ENCODE peak calls at places on chromosomes 11 and 22, in seven cellular contexts. One of them, this sample, is unnamed.

GRCh38 chr11:7527029-7527428 is 13.2 kb downstream of the PPFIBP2 start:
- DNase-seq in HepG2: no peak
- DNase-seq in K562: no peak
- DNase-seq in H1: no peak
- DNase-seq in GM12892: no peak
- DNase-seq in GM12878: no peak
- DNase-seq in SK-N-SH: no peak
- DNase-seq in this sample: no peak

GRCh38 chr22:38798496-38798895 is 4.6 kb upstream of the DNAL4 start:
- DNase-seq in HepG2: no peak
- DNase-seq in GM12878: no peak
- DNase-seq in H1: no peak
- DNase-seq in GM12892: no peak
- DNase-seq in K562: no peak
- DNase-seq in SK-N-SH: no peak
- DNase-seq in this sample: no peak

GRCh38 chr11:59273008-59273841 is 60.5 kb upstream of the MPEG1 start:
- DNase-seq in HepG2: no peak
- DNase-seq in SK-N-SH: no peak
- DNase-seq in GM12892: no peak
- DNase-seq in K562: no peak
- DNase-seq in H1: no peak
- DNase-seq in GM12878: peak; percentile 79
- DNase-seq in this sample: no peak

GRCh38 chr11:116928845-116929244 is 91.4 kb upstream of the APOA1 start:
- DNase-seq in HepG2: peak; percentile 72
- DNase-seq in GM12878: no peak
- DNase-seq in SK-N-SH: no peak
- DNase-seq in K562: no peak
- DNase-seq in H1: no peak
- DNase-seq in GM12892: no peak
- DNase-seq in this sample: no peak

GRCh38 chr22:25680949-25681348 is 61.0 kb upstream of the MYO18B start:
- DNase-seq in GM12892: no peak
- DNase-seq in HepG2: no peak
- DNase-seq in SK-N-SH: no peak
- DNase-seq in GM12878: no peak
- DNase-seq in H1: no peak
- DNase-seq in K562: no peak
- DNase-seq in this sample: no peak

GRCh38 chr11:68469122-68469521 is 8.6 kb downstream of the PPP6R3 start:
- DNase-seq in GM12892: no peak
- DNase-seq in H1: no peak
- DNase-seq in K562: no peak
- DNase-seq in GM12878: no peak
- DNase-seq in HepG2: peak; percentile 76
- DNase-seq in SK-N-SH: no peak
- DNase-seq in this sample: no peak

GRCh38 chr11:60647087-60647486 is 52.3 kb upstream of the MS4A8 start:
- DNase-seq in HepG2: no peak
- DNase-seq in H1: no peak
- DNase-seq in GM12892: no peak
- DNase-seq in K562: no peak
- DNase-seq in GM12878: no peak
- DNase-seq in SK-N-SH: no peak
- DNase-seq in this sample: no peak

GRCh38 chr11:1303196-1303821 is 6.1 kb downstream of the TOLLIP start:
- DNase-seq in H1: no peak
- DNase-seq in K562: no peak
- DNase-seq in GM12878: no peak
- DNase-seq in GM12892: peak; percentile 11
- DNase-seq in HepG2: no peak
- DNase-seq in SK-N-SH: peak; percentile 59
- DNase-seq in this sample: no peak

GRCh38 chr22:46245515-46245914 is 4.6 kb downstream of the CDPF1 start:
- DNase-seq in H1: no peak
- DNase-seq in K562: no peak
- DNase-seq in GM12892: no peak
- DNase-seq in HepG2: no peak
- DNase-seq in GM12878: no peak
- DNase-seq in SK-N-SH: peak; percentile 46
- DNase-seq in this sample: no peak

GRCh38 chr22:49966716-49967332 is 6.3 kb downstream of the PIM3 start:
- DNase-seq in HepG2: peak; percentile 80
- DNase-seq in SK-N-SH: peak; percentile 51
- DNase-seq in GM12892: no peak
- DNase-seq in H1: no peak
- DNase-seq in GM12878: no peak
- DNase-seq in K562: no peak
- DNase-seq in this sample: no peak
- TF ChIP-seq TAF1 in HepG2: no peak
- TF ChIP-seq TAF1 in SK-N-SH: no peak
- TF ChIP-seq TAF1 in GM12892: no peak
- TF ChIP-seq TAF1 in H1: no peak
- TF ChIP-seq TAF1 in GM12878: no peak
- TF ChIP-seq TAF1 in K562: no peak
- TF ChIP-seq TAF1 in this sample: no peak

GRCh38 chr11:67239795-67240574 is 26.3 kb upstream of the GRK2 start:
- DNase-seq in SK-N-SH: peak; percentile 91
- DNase-seq in H1: peak; percentile 98
- DNase-seq in K562: peak; percentile 95
- DNase-seq in GM12878: peak; percentile 93
- DNase-seq in GM12892: peak; percentile 72
- DNase-seq in HepG2: peak; percentile 96
- DNase-seq in this sample: peak; percentile 76

GRCh38 chr11:67238894-67239794 is 27.1 kb upstream of the GRK2 start:
- DNase-seq in GM12892: no peak
- DNase-seq in H1: no peak
- DNase-seq in HepG2: no peak
- DNase-seq in SK-N-SH: no peak
- DNase-seq in K562: no peak
- DNase-seq in GM12878: no peak
- DNase-seq in this sample: no peak

GRCh38 chr11:67237574-67237973 is 28.7 kb upstream of the GRK2 start:
- DNase-seq in H1: no peak
- DNase-seq in GM12892: no peak
- DNase-seq in GM12878: no peak
- DNase-seq in HepG2: no peak
- DNase-seq in K562: no peak
- DNase-seq in SK-N-SH: no peak
- DNase-seq in this sample: no peak

GRCh38 chr11:67242548-67242947 is 23.7 kb upstream of the GRK2 start:
- DNase-seq in SK-N-SH: no peak
- DNase-seq in H1: no peak
- DNase-seq in GM12892: no peak
- DNase-seq in GM12878: no peak
- DNase-seq in K562: no peak
- DNase-seq in HepG2: no peak
- DNase-seq in this sample: no peak

GRCh38 chr11:67240575-67241389 is 25.5 kb upstream of the GRK2 start:
- DNase-seq in K562: peak; percentile 59
- DNase-seq in GM12892: no peak
- DNase-seq in SK-N-SH: peak; percentile 58
- DNase-seq in HepG2: peak; percentile 73
- DNase-seq in GM12878: peak; percentile 76
- DNase-seq in H1: no peak
- DNase-seq in this sample: no peak
- TF ChIP-seq POLR2AphosphoS5 in K562: peak; percentile 19
- TF ChIP-seq POLR2AphosphoS5 in GM12892: peak; percentile 20
- TF ChIP-seq POLR2AphosphoS5 in SK-N-SH: no peak
- TF ChIP-seq POLR2AphosphoS5 in HepG2: peak; percentile 61
- TF ChIP-seq POLR2AphosphoS5 in GM12878: peak; percentile 78
- TF ChIP-seq POLR2AphosphoS5 in H1: peak; percentile 29
- TF ChIP-seq POLR2AphosphoS5 in this sample: peak; percentile 79

GRCh38 chr11:74717211-74717997 is 13.8 kb downstream of the CHRDL2 start:
- DNase-seq in HepG2: no peak
- DNase-seq in SK-N-SH: no peak
- DNase-seq in H1: no peak
- DNase-seq in K562: no peak
- DNase-seq in GM12878: no peak
- DNase-seq in GM12892: no peak
- DNase-seq in this sample: no peak

GRCh38 chr11:74721479-74721835 is 9.8 kb downstream of the CHRDL2 start:
- DNase-seq in GM12878: no peak
- DNase-seq in SK-N-SH: no peak
- DNase-seq in H1: no peak
- DNase-seq in GM12892: no peak
- DNase-seq in K562: no peak
- DNase-seq in HepG2: no peak
- DNase-seq in this sample: no peak

GRCh38 chr11:74714904-74715303 is 16.3 kb downstream of the CHRDL2 start:
- DNase-seq in SK-N-SH: no peak
- DNase-seq in H1: no peak
- DNase-seq in GM12892: no peak
- DNase-seq in GM12878: no peak
- DNase-seq in K562: no peak
- DNase-seq in HepG2: no peak
- DNase-seq in this sample: no peak

GRCh38 chr11:74720596-74721478 is 10.4 kb downstream of the CHRDL2 start:
- DNase-seq in GM12878: no peak
- DNase-seq in SK-N-SH: no peak
- DNase-seq in K562: no peak
- DNase-seq in GM12892: no peak
- DNase-seq in H1: no peak
- DNase-seq in HepG2: no peak
- DNase-seq in this sample: no peak

DNA sequence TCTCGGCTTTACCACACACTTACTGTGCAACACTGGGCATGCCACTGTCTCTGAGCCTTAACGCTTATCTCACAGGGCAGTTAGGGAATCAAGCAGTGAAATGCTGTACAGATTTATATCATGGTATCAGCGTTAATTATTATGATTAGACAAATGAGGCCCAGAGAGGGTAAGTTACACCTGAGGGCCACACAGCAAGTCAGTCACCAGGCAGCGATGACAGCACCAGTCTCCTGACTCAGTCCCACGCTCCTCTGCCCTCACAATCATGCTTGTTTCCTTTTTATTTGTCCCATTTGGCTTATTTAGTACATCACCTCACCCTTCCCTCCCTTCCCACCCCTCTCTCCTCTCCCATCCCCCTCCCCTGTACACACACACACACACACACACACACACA is 12.2 kb downstream of the CHRDL2 start:
- DNase-seq in K562: no peak
- DNase-seq in H1: no peak
- DNase-seq in GM12878: no peak
- DNase-seq in HepG2: no peak
- DNase-seq in GM12892: no peak
- DNase-seq in SK-N-SH: no peak
- DNase-seq in this sample: no peak
- TF ChIP-seq TAF1 in K562: no peak
- TF ChIP-seq TAF1 in H1: no peak
- TF ChIP-seq TAF1 in GM12878: no peak
- TF ChIP-seq TAF1 in HepG2: no peak
- TF ChIP-seq TAF1 in GM12892: no peak
- TF ChIP-seq TAF1 in SK-N-SH: no peak
- TF ChIP-seq TAF1 in this sample: no peak

DNA sequence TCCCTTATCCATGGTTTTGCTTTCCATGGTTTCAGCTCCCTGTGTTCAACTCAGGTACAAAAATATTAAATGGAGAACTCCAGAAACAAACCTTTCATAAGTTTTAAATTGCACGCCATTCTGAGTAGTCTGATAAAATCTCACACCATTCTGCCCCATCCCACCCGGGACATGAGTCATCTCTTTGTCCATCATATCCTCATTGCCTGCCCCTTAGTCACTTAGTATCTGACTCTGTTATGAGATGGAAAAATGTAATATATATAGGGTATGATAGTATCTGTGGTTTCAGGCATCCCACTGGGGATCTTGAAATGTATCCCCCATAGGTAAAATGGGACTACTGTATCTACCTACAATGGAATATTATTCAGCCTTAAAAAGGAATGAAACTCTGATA is 35.5 kb upstream of the FGF3 start:
- DNase-seq in H1: no peak
- DNase-seq in K562: no peak
- DNase-seq in GM12892: no peak
- DNase-seq in HepG2: no peak
- DNase-seq in GM12878: no peak
- DNase-seq in SK-N-SH: no peak
- DNase-seq in this sample: no peak
- TF ChIP-seq POLR2AphosphoS5 in H1: no peak
- TF ChIP-seq POLR2AphosphoS5 in K562: no peak
- TF ChIP-seq POLR2AphosphoS5 in GM12892: no peak
- TF ChIP-seq POLR2AphosphoS5 in HepG2: no peak
- TF ChIP-seq POLR2AphosphoS5 in GM12878: no peak
- TF ChIP-seq POLR2AphosphoS5 in SK-N-SH: no peak
- TF ChIP-seq POLR2AphosphoS5 in this sample: no peak

DNA sequence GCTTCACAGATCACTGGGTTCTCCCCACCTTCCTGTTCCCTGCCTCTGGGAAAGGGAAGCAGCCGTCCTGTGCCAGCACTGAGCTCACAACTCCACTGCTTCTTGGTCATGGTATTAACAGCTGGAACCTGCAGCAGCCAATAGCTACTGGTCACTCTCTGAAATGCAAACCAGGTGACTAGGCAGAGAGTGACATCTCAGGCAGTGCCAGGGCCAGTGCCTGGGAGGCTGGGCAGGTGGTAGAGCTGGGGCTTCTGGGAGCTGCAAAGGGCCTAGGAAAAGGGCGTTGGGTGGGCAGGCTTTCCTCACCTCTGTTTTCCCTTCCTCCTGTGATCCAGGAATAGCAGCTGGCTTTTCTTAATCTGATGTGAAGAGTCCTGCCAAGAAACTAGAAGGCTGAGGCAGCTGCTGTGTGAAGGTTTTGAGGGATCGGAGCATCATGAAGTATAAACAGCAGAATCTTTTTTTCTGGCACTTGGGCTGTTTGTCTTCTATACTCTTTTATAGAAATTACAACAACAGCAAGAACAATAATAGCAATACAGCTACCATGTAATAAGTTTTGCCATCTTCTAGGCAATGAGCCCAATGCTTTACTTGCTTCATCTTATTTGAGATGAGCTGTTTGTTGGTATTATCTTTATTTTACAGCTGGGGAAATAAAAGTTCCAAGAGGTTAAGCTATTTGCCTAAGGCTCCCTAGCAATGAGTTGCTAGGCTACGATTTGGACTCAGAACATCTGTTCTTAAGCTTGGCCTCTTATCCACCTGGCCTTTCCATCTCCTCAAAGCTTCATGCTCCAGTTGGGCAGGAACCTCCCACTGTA is 22.0 kb upstream of the CD44 start:
- DNase-seq in GM12892: no peak
- DNase-seq in SK-N-SH: no peak
- DNase-seq in H1: no peak
- DNase-seq in HepG2: no peak
- DNase-seq in K562: no peak
- DNase-seq in GM12878: no peak
- DNase-seq in this sample: no peak
- TF ChIP-seq TAF1 in GM12892: no peak
- TF ChIP-seq TAF1 in SK-N-SH: no peak
- TF ChIP-seq TAF1 in H1: no peak
- TF ChIP-seq TAF1 in HepG2: no peak
- TF ChIP-seq TAF1 in K562: no peak
- TF ChIP-seq TAF1 in GM12878: no peak
- TF ChIP-seq TAF1 in this sample: no peak

DNA sequence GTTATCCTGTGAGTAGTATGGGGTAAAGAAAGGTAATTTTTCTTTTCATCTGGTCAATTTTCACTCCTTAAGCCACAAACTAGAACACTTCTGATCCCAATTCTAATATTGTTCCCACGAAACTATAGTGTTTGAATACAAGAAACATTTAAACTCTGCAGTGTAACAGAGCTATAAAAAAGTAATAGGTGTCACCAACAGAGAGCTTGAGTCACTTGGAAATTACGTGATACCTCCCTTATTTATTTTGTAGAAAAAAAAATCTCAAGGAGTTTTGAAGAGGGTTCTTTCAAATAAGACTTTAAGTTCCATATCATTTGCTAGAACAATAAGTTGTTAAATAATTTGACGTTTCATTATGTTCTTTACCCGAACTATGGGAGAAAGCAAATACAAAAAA is 959.4 kb downstream of the JRKL start:
- DNase-seq in H1: no peak
- DNase-seq in SK-N-SH: no peak
- DNase-seq in GM12878: no peak
- DNase-seq in K562: no peak
- DNase-seq in GM12892: no peak
- DNase-seq in HepG2: no peak
- DNase-seq in this sample: no peak
- TF ChIP-seq POLR2AphosphoS5 in H1: no peak
- TF ChIP-seq POLR2AphosphoS5 in SK-N-SH: no peak
- TF ChIP-seq POLR2AphosphoS5 in GM12878: no peak
- TF ChIP-seq POLR2AphosphoS5 in K562: no peak
- TF ChIP-seq POLR2AphosphoS5 in GM12892: no peak
- TF ChIP-seq POLR2AphosphoS5 in HepG2: no peak
- TF ChIP-seq POLR2AphosphoS5 in this sample: no peak